ENCODE peak calls at places on chromosomes 12 and 14, in eight cellular contexts. X is fibroblast of lung; L is ACHN; R is stimulated activated CD4-positive, alpha-beta T cell treated with anti-CD3 and anti-CD28 coated beads, Interleukin-2, amount 100 ng/mL, for 24 hours; A is NCI-H1105 treated with DMSO at 0.1 percent for 48 hours; U is T-helper 2 cell; J is HCT116; V is LoVo. K is an unnamed sample.
A peak's percentile ranks its signal among the peaks of the same experiment; 100 is the strongest.

GRCh38 chr14:68781161-68782021 is 11.5 kb downstream of the ZFP36L1 start:
- DNase-seq in V (no peak), R (peak; percentile 55), X (no peak), J (no peak), A (no peak), U (peak; percentile 80), L (no peak), K (no peak)

GRCh38 chr14:104746951-104747481 is 5.9 kb upstream of the SIVA1 start:
- DNase-seq in L (no peak), A (peak; percentile 58), X (no peak), R (no peak), V (no peak), U (no peak), J (no peak), K (no peak)

GRCh38 chr12:107503851-107504502 is 181.6 kb upstream of the PWP1 start:
- DNase-seq in R (no peak), U (no peak), A (no peak), J (no peak), L (no peak), V (no peak), X (peak; percentile 15), K (no peak)

GRCh38 chr12:104171785-104172563 is 34.0 kb upstream of the NFYB start:
- DNase-seq in L (no peak), A (no peak), U (no peak), R (no peak), V (no peak), X (no peak), J (no peak), K (no peak)

GRCh38 chr14:100303179-100303578 is 3.1 kb downstream of the SLC25A29 start:
- DNase-seq in V (no peak), X (no peak), J (no peak), L (peak; percentile 34), R (peak; percentile 23), A (no peak), U (no peak), K (peak; percentile 44)

GRCh38 chr12:94973202-94973601 is 30.3 kb downstream of the NDUFA12 start:
- DNase-seq in J (no peak), V (no peak), U (no peak), A (no peak), L (peak; percentile 73), R (no peak), X (peak; percentile 65), K (no peak)

GRCh38 chr12:51953925-51954324 is 2.4 kb downstream of the ACVR1B start:
- DNase-seq in L (no peak), V (no peak), U (no peak), A (no peak), J (no peak), X (no peak), R (no peak), K (no peak)

GRCh38 chr14:22084393-22085281 is 411.0 kb upstream of the OR4E1 start:
- DNase-seq in X (peak; percentile 38), V (peak; percentile 63), R (no peak), J (peak; percentile 49), A (peak; percentile 32), U (no peak), L (peak; percentile 54), K (peak; percentile 15)

GRCh38 chr12:130203151-130203550 is 40.9 kb downstream of the FZD10 start:
- DNase-seq in X (no peak), L (no peak), V (no peak), R (no peak), A (no peak), U (no peak), J (no peak), K (no peak)